ENCODE peak calls at places on chromosomes 11 and 22, in seven cellular contexts. One of them, this sample, is unnamed.

GRCh38 chr22:39309364-39309861 is 10.0 kb downstream of the RPL3 start:
- DNase-seq in sigmoid colon: no peak
- DNase-seq in IMR-90: no peak
- DNase-seq in HCT116: no peak
- DNase-seq in Peyer's patch: no peak
- DNase-seq in right lobe of liver: peak
- DNase-seq in GM12891: no peak
- DNase-seq in this sample: no peak

GRCh38 chr11:41954034-41954433 is 494.6 kb upstream of the LRRC4C start:
- DNase-seq in sigmoid colon: no peak
- DNase-seq in IMR-90: no peak
- DNase-seq in HCT116: no peak
- DNase-seq in Peyer's patch: no peak
- DNase-seq in right lobe of liver: no peak
- DNase-seq in GM12891: no peak
- DNase-seq in this sample: no peak

GRCh38 chr22:36162127-36163034 is 1.8 kb upstream of the APOL3 start:
- DNase-seq in sigmoid colon: no peak
- DNase-seq in IMR-90: no peak
- DNase-seq in HCT116: no peak
- DNase-seq in Peyer's patch: no peak
- DNase-seq in right lobe of liver: no peak
- DNase-seq in GM12891: no peak
- DNase-seq in this sample: no peak

GRCh38 chr11:123194308-123195181 is 503 bp downstream of the CLMP start:
- DNase-seq in sigmoid colon: peak
- DNase-seq in IMR-90: peak
- DNase-seq in HCT116: no peak
- DNase-seq in Peyer's patch: no peak
- DNase-seq in right lobe of liver: no peak
- DNase-seq in GM12891: no peak
- DNase-seq in this sample: no peak

GRCh38 chr11:91220476-91221202 is 997.8 kb upstream of the CHORDC1 start:
- DNase-seq in sigmoid colon: no peak
- DNase-seq in IMR-90: peak
- DNase-seq in HCT116: no peak
- DNase-seq in Peyer's patch: no peak
- DNase-seq in right lobe of liver: no peak
- DNase-seq in GM12891: no peak
- DNase-seq in this sample: no peak

GRCh38 chr22:22752556-22753477 is 108.4 kb downstream of the GGTLC2 start:
- DNase-seq in sigmoid colon: no peak
- DNase-seq in IMR-90: peak
- DNase-seq in HCT116: no peak
- DNase-seq in Peyer's patch: peak
- DNase-seq in right lobe of liver: peak
- DNase-seq in GM12891: no peak
- DNase-seq in this sample: no peak

GRCh38 chr22:46041642-46042041 is 64.7 kb upstream of the WNT7B start:
- DNase-seq in sigmoid colon: peak
- DNase-seq in IMR-90: no peak
- DNase-seq in HCT116: no peak
- DNase-seq in Peyer's patch: peak
- DNase-seq in right lobe of liver: no peak
- DNase-seq in GM12891: no peak
- DNase-seq in this sample: no peak

GRCh38 chr22:46547179-46547882 is 9.9 kb upstream of the CELSR1 start:
- DNase-seq in sigmoid colon: no peak
- DNase-seq in IMR-90: peak
- DNase-seq in HCT116: no peak
- DNase-seq in Peyer's patch: no peak
- DNase-seq in right lobe of liver: no peak
- DNase-seq in GM12891: no peak
- DNase-seq in this sample: peak

GRCh38 chr22:48254311-48254873 is 1491.9 kb downstream of the TBC1D22A start:
- DNase-seq in sigmoid colon: no peak
- DNase-seq in IMR-90: no peak
- DNase-seq in HCT116: no peak
- DNase-seq in Peyer's patch: no peak
- DNase-seq in right lobe of liver: no peak
- DNase-seq in GM12891: no peak
- DNase-seq in this sample: no peak

GRCh38 chr11:63459586-63459985 is 31.4 kb downstream of the PLAAT5 start:
- DNase-seq in sigmoid colon: no peak
- DNase-seq in IMR-90: no peak
- DNase-seq in HCT116: no peak
- DNase-seq in Peyer's patch: no peak
- DNase-seq in right lobe of liver: no peak
- DNase-seq in GM12891: no peak
- DNase-seq in this sample: no peak

GRCh38 chr11:27464155-27464759 is 8.3 kb downstream of the LGR4 start:
- DNase-seq in sigmoid colon: no peak
- DNase-seq in IMR-90: peak
- DNase-seq in HCT116: no peak
- DNase-seq in Peyer's patch: no peak
- DNase-seq in right lobe of liver: no peak
- DNase-seq in GM12891: no peak
- DNase-seq in this sample: no peak

GRCh38 chr11:107562647-107563208 is 2.8 kb downstream of the ALKBH8 start:
- DNase-seq in sigmoid colon: no peak
- DNase-seq in IMR-90: peak
- DNase-seq in HCT116: peak
- DNase-seq in Peyer's patch: no peak
- DNase-seq in right lobe of liver: no peak
- DNase-seq in GM12891: no peak
- DNase-seq in this sample: peak

GRCh38 chr22:23239429-23239828 is 59.1 kb downstream of the BCR start:
- DNase-seq in sigmoid colon: no peak
- DNase-seq in IMR-90: no peak
- DNase-seq in HCT116: no peak
- DNase-seq in Peyer's patch: no peak
- DNase-seq in right lobe of liver: no peak
- DNase-seq in GM12891: no peak
- DNase-seq in this sample: no peak

GRCh38 chr11:8309862-8310261 is 46.2 kb upstream of the LMO1 start:
- DNase-seq in sigmoid colon: peak
- DNase-seq in IMR-90: no peak
- DNase-seq in HCT116: no peak
- DNase-seq in Peyer's patch: no peak
- DNase-seq in right lobe of liver: no peak
- DNase-seq in GM12891: no peak
- DNase-seq in this sample: no peak

GRCh38 chr11:35629511-35629910 is 11.3 kb downstream of the FJX1 start:
- DNase-seq in sigmoid colon: no peak
- DNase-seq in IMR-90: no peak
- DNase-seq in HCT116: no peak
- DNase-seq in Peyer's patch: no peak
- DNase-seq in right lobe of liver: no peak
- DNase-seq in GM12891: no peak
- DNase-seq in this sample: no peak

GRCh38 chr11:8683115-8683807 is 669 bp downstream of the RPL27A start:
- DNase-seq in sigmoid colon: no peak
- DNase-seq in IMR-90: no peak
- DNase-seq in HCT116: no peak
- DNase-seq in Peyer's patch: no peak
- DNase-seq in right lobe of liver: no peak
- DNase-seq in GM12891: no peak
- DNase-seq in this sample: no peak

GRCh38 chr11:119376197-119376847 is 5.2 kb downstream of the USP2 start:
- DNase-seq in sigmoid colon: peak
- DNase-seq in IMR-90: peak
- DNase-seq in HCT116: no peak
- DNase-seq in Peyer's patch: no peak
- DNase-seq in right lobe of liver: peak
- DNase-seq in GM12891: no peak
- DNase-seq in this sample: no peak

GRCh38 chr11:63564785-63565350 is 1.7 kb upstream of the PLAAT2 start:
- DNase-seq in sigmoid colon: no peak
- DNase-seq in IMR-90: no peak
- DNase-seq in HCT116: no peak
- DNase-seq in Peyer's patch: peak
- DNase-seq in right lobe of liver: no peak
- DNase-seq in GM12891: no peak
- DNase-seq in this sample: no peak

GRCh38 chr22:28246392-28246791 is 327.3 kb upstream of the PITPNB start:
- DNase-seq in sigmoid colon: no peak
- DNase-seq in IMR-90: peak
- DNase-seq in HCT116: no peak
- DNase-seq in Peyer's patch: no peak
- DNase-seq in right lobe of liver: no peak
- DNase-seq in GM12891: no peak
- DNase-seq in this sample: no peak

GRCh38 chr11:68948496-68948895 is 32.3 kb downstream of the MRGPRD start:
- DNase-seq in sigmoid colon: no peak
- DNase-seq in IMR-90: peak
- DNase-seq in HCT116: no peak
- DNase-seq in Peyer's patch: no peak
- DNase-seq in right lobe of liver: no peak
- DNase-seq in GM12891: no peak
- DNase-seq in this sample: no peak

GRCh38 chr22:41447435-41448188 is 1.0 kb upstream of the TOB2 start:
- DNase-seq in sigmoid colon: peak
- DNase-seq in IMR-90: peak
- DNase-seq in HCT116: no peak
- DNase-seq in Peyer's patch: peak
- DNase-seq in right lobe of liver: peak
- DNase-seq in GM12891: no peak
- DNase-seq in this sample: no peak

GRCh38 chr22:50186789-50187523 is 1.2 kb downstream of the TRABD start:
- DNase-seq in sigmoid colon: no peak
- DNase-seq in IMR-90: peak
- DNase-seq in HCT116: no peak
- DNase-seq in Peyer's patch: peak
- DNase-seq in right lobe of liver: peak
- DNase-seq in GM12891: no peak
- DNase-seq in this sample: no peak
- TF ChIP-seq POLR2A in sigmoid colon: no peak
- TF ChIP-seq POLR2A in IMR-90: no peak
- TF ChIP-seq POLR2A in HCT116: no peak
- TF ChIP-seq POLR2A in Peyer's patch: no peak
- TF ChIP-seq POLR2A in right lobe of liver: no peak
- TF ChIP-seq POLR2A in GM12891: no peak
- TF ChIP-seq POLR2A in this sample: no peak

GRCh38 chr11:96620464-96621044 is 230.7 kb downstream of the JRKL start:
- DNase-seq in sigmoid colon: no peak
- DNase-seq in IMR-90: no peak
- DNase-seq in HCT116: no peak
- DNase-seq in Peyer's patch: no peak
- DNase-seq in right lobe of liver: no peak
- DNase-seq in GM12891: no peak
- DNase-seq in this sample: no peak

GRCh38 chr11:96622026-96622634 is 232.3 kb downstream of the JRKL start:
- DNase-seq in sigmoid colon: no peak
- DNase-seq in IMR-90: no peak
- DNase-seq in HCT116: no peak
- DNase-seq in Peyer's patch: no peak
- DNase-seq in right lobe of liver: no peak
- DNase-seq in GM12891: no peak
- DNase-seq in this sample: no peak

DNA sequence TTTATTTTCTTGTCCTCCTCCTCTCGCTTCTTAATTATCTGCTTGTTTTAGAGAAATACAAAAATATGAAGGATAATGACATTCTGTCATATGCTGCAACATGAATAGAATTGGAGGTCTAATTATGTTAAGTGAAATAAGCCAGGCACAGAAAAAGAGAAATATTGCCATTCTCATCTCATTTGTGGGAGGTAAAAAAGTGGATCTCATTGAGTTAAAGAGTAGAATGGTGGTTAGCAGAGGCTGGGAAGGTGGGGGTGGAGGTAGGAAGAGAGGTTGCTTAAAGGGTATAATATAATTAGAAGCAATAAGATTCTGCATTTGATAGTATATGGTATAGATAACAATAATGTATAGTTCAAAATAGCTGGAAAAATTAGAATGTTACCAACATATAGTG is 231.3 kb downstream of the JRKL start:
- DNase-seq in sigmoid colon: no peak
- DNase-seq in IMR-90: no peak
- DNase-seq in HCT116: no peak
- DNase-seq in Peyer's patch: no peak
- DNase-seq in right lobe of liver: no peak
- DNase-seq in GM12891: no peak
- DNase-seq in this sample: no peak
- TF ChIP-seq POLR2A in sigmoid colon: no peak
- TF ChIP-seq POLR2A in IMR-90: no peak
- TF ChIP-seq POLR2A in HCT116: no peak
- TF ChIP-seq POLR2A in Peyer's patch: no peak
- TF ChIP-seq POLR2A in right lobe of liver: no peak
- TF ChIP-seq POLR2A in GM12891: no peak
- TF ChIP-seq POLR2A in this sample: no peak

GRCh38 chr22:50308597-50308935 is 1.1 kb upstream of the PLXNB2 start:
- DNase-seq in sigmoid colon: peak
- DNase-seq in IMR-90: peak
- DNase-seq in HCT116: no peak
- DNase-seq in Peyer's patch: peak
- DNase-seq in right lobe of liver: peak
- DNase-seq in GM12891: no peak
- DNase-seq in this sample: no peak
- TF ChIP-seq POLR2A in sigmoid colon: no peak
- TF ChIP-seq POLR2A in IMR-90: no peak
- TF ChIP-seq POLR2A in HCT116: no peak
- TF ChIP-seq POLR2A in Peyer's patch: no peak
- TF ChIP-seq POLR2A in right lobe of liver: peak
- TF ChIP-seq POLR2A in GM12891: no peak
- TF ChIP-seq POLR2A in this sample: peak

DNA sequence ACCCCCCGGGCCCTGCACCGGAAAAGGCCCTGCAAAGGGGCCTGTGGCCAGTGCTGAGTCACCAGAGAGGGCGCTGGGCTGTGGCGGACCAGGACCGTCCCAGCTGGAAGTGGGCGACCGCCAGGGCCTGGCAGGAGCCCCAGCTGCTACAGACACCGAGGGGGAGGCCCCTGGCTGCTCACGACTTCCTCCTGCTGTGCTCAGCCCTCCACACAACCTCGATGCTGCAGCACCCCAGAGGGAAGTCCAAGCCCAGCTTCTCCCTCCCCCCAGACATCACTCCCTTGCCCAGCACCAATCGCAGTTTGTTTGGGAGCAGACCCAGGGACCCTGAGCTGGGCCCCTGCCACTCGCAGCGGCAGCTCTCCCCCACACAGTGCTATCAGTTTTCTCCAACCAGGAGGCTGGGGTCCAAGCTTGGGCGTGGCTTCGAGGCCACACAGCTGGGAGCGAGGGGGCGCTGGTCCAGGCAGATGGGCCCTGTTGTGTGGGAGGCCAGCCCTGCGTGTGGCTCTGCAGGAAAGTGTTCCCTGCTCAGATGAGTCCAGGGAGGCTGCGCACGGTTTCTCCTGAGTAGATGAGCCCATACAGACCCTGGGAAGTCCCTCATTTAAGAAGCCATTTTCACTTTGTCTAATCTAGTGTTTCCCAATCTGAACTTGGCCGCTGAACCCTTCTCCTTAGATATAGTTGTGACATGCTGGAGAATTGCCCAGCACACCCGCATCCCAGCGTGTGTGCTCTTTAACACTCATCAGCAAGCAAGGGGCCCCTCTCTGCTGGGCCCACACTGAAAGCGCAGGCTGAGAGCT is 5.6 kb upstream of the SH3BP1 start:
- DNase-seq in sigmoid colon: peak
- DNase-seq in IMR-90: peak
- DNase-seq in HCT116: no peak
- DNase-seq in Peyer's patch: peak
- DNase-seq in right lobe of liver: peak
- DNase-seq in GM12891: peak
- DNase-seq in this sample: peak
- TF ChIP-seq POLR2A in sigmoid colon: no peak
- TF ChIP-seq POLR2A in IMR-90: no peak
- TF ChIP-seq POLR2A in HCT116: no peak
- TF ChIP-seq POLR2A in Peyer's patch: no peak
- TF ChIP-seq POLR2A in right lobe of liver: no peak
- TF ChIP-seq POLR2A in GM12891: peak
- TF ChIP-seq POLR2A in this sample: no peak

GRCh38 chr22:43088979-43089717 is at the start of gene TTLL1:
- DNase-seq in sigmoid colon: peak
- DNase-seq in IMR-90: peak
- DNase-seq in HCT116: peak
- DNase-seq in Peyer's patch: peak
- DNase-seq in right lobe of liver: peak
- DNase-seq in GM12891: peak
- DNase-seq in this sample: peak
- TF ChIP-seq POLR2A in sigmoid colon: no peak
- TF ChIP-seq POLR2A in IMR-90: no peak
- TF ChIP-seq POLR2A in HCT116: peak
- TF ChIP-seq POLR2A in Peyer's patch: peak
- TF ChIP-seq POLR2A in right lobe of liver: peak
- TF ChIP-seq POLR2A in GM12891: peak
- TF ChIP-seq POLR2A in this sample: peak